ENCODE peak calls at places on chromosomes 13 and 19, in six cellular contexts. G is activated naive CD4-positive, alpha-beta T cell treated with Interleukin-2 at 50 U/mL for 16 hours; J is CD8-positive, alpha-beta T cell; P is NCI-H2171 treated with DMSO at 0.1 percent for 48 hours; R is substantia nigra; W is activated CD4-positive, alpha-beta T cell treated with anti-CD3 and anti-CD28 coated beads, Interleukin-2, amount 50 U/mL, for 4 hours. H is an unnamed sample.

GRCh38 chr13:48235100-48235813 is 2.3 kb downstream of the ITM2B start:
- DNase-seq in G (no peak), J (no peak), P (peak), R (no peak), W (no peak), H (no peak)

GRCh38 chr13:99991013-99991805 is 9.6 kb downstream of the ZIC2 start:
- DNase-seq in G (no peak), J (no peak), P (no peak), R (no peak), W (no peak), H (no peak)

GRCh38 chr19:7492142-7493055 is 3.6 kb upstream of the PEX11G start:
- DNase-seq in G (peak), J (no peak), P (no peak), R (no peak), W (peak), H (no peak)

GRCh38 chr19:2812414-2813234 is 7.0 kb upstream of the ZNF554 start:
- DNase-seq in G (no peak), J (no peak), P (no peak), R (no peak), W (no peak), H (no peak)

GRCh38 chr19:31285744-31286143 is 63.5 kb downstream of the TSHZ3 start:
- DNase-seq in G (no peak), J (no peak), P (no peak), R (no peak), W (no peak), H (no peak)

GRCh38 chr19:19655641-19656343 is 7.7 kb downstream of the ATP13A1 start:
- DNase-seq in G (no peak), J (no peak), P (no peak), R (no peak), W (no peak), H (no peak)

GRCh38 chr13:98977568-98978270 is at the start of gene DOCK9:
- DNase-seq in G (no peak), J (no peak), P (no peak), R (peak), W (no peak), H (no peak)

GRCh38 chr13:73610799-73611592 is 523.2 kb downstream of the KLF12 start:
- DNase-seq in G (no peak), J (no peak), P (no peak), R (no peak), W (no peak), H (no peak)

GRCh38 chr19:771332-771785 is 20.4 kb downstream of the MISP start:
- DNase-seq in G (peak), J (no peak), P (no peak), R (no peak), W (peak), H (no peak)

H was measured in NCI-H1930.